ENCODE peak calls at places on chromosome 1, in five cellular contexts. One of them, this sample, is unnamed.

GRCh38 chr1:180251526-180252305 is 21.7 kb downstream of the LHX4 start:
- DNase-seq in CD8-positive, alpha-beta memory T cell: no peak
- DNase-seq in stimulated activated CD8-positive, alpha-beta memory T cell treated with anti-CD3 and anti-CD28 coated beads, Interleukin-2, amount 100 ng/mL, for 1 hour: no peak
- DNase-seq in H54: no peak
- DNase-seq in CD8-positive, alpha-beta T cell: no peak
- DNase-seq in this sample: no peak

GRCh38 chr1:5878938-5879337 is 113.3 kb downstream of the NPHP4 start:
- DNase-seq in CD8-positive, alpha-beta memory T cell: no peak
- DNase-seq in stimulated activated CD8-positive, alpha-beta memory T cell treated with anti-CD3 and anti-CD28 coated beads, Interleukin-2, amount 100 ng/mL, for 1 hour: no peak
- DNase-seq in CD8-positive, alpha-beta T cell: no peak
- DNase-seq in H54: no peak
- DNase-seq in this sample: no peak

GRCh38 chr1:61432616-61433388 is 292.1 kb downstream of the TM2D1 start:
- DNase-seq in H54: no peak
- DNase-seq in CD8-positive, alpha-beta T cell: no peak
- DNase-seq in stimulated activated CD8-positive, alpha-beta memory T cell treated with anti-CD3 and anti-CD28 coated beads, Interleukin-2, amount 100 ng/mL, for 1 hour: no peak
- DNase-seq in CD8-positive, alpha-beta memory T cell: no peak
- DNase-seq in this sample: no peak

GRCh38 chr1:6599141-6599975 is 3.3 kb downstream of the KLHL21 start:
- DNase-seq in stimulated activated CD8-positive, alpha-beta memory T cell treated with anti-CD3 and anti-CD28 coated beads, Interleukin-2, amount 100 ng/mL, for 1 hour: no peak
- DNase-seq in CD8-positive, alpha-beta memory T cell: peak
- DNase-seq in CD8-positive, alpha-beta T cell: peak
- DNase-seq in H54: no peak
- DNase-seq in this sample: no peak

GRCh38 chr1:26820784-26821269 is 5.7 kb upstream of the ZDHHC18 start:
- DNase-seq in CD8-positive, alpha-beta T cell: peak
- DNase-seq in CD8-positive, alpha-beta memory T cell: no peak
- DNase-seq in stimulated activated CD8-positive, alpha-beta memory T cell treated with anti-CD3 and anti-CD28 coated beads, Interleukin-2, amount 100 ng/mL, for 1 hour: no peak
- DNase-seq in H54: no peak
- DNase-seq in this sample: no peak

GRCh38 chr1:87151500-87152421 is 176.9 kb upstream of the LMO4 start:
- DNase-seq in stimulated activated CD8-positive, alpha-beta memory T cell treated with anti-CD3 and anti-CD28 coated beads, Interleukin-2, amount 100 ng/mL, for 1 hour: no peak
- DNase-seq in CD8-positive, alpha-beta T cell: no peak
- DNase-seq in CD8-positive, alpha-beta memory T cell: no peak
- DNase-seq in H54: no peak
- DNase-seq in this sample: peak

GRCh38 chr1:7299329-7299799 is 471.7 kb upstream of the VAMP3 start:
- DNase-seq in H54: peak
- DNase-seq in stimulated activated CD8-positive, alpha-beta memory T cell treated with anti-CD3 and anti-CD28 coated beads, Interleukin-2, amount 100 ng/mL, for 1 hour: no peak
- DNase-seq in CD8-positive, alpha-beta memory T cell: no peak
- DNase-seq in CD8-positive, alpha-beta T cell: peak
- DNase-seq in this sample: peak

GRCh38 chr1:184387871-184388670 is 1.2 kb downstream of the C1orf21 start:
- DNase-seq in stimulated activated CD8-positive, alpha-beta memory T cell treated with anti-CD3 and anti-CD28 coated beads, Interleukin-2, amount 100 ng/mL, for 1 hour: no peak
- DNase-seq in H54: peak
- DNase-seq in CD8-positive, alpha-beta memory T cell: peak
- DNase-seq in CD8-positive, alpha-beta T cell: no peak
- DNase-seq in this sample: peak

GRCh38 chr1:99326215-99326949 is 62.1 kb downstream of the PLPPR4 start:
- DNase-seq in CD8-positive, alpha-beta memory T cell: no peak
- DNase-seq in stimulated activated CD8-positive, alpha-beta memory T cell treated with anti-CD3 and anti-CD28 coated beads, Interleukin-2, amount 100 ng/mL, for 1 hour: no peak
- DNase-seq in H54: no peak
- DNase-seq in CD8-positive, alpha-beta T cell: no peak
- DNase-seq in this sample: no peak

GRCh38 chr1:93061895-93062792 is 16.9 kb upstream of the MTF2 start:
- DNase-seq in CD8-positive, alpha-beta T cell: no peak
- DNase-seq in H54: no peak
- DNase-seq in stimulated activated CD8-positive, alpha-beta memory T cell treated with anti-CD3 and anti-CD28 coated beads, Interleukin-2, amount 100 ng/mL, for 1 hour: peak
- DNase-seq in CD8-positive, alpha-beta memory T cell: peak
- DNase-seq in this sample: no peak